ENCODE peak calls at places on chromosomes 1 and 21, in five cellular contexts. K, R, C, G and M are unnamed samples.

GRCh38 chr1:166730299-166730888 is 108.9 kb upstream of the POGK start:
- DNase-seq in R (no peak), K (peak; percentile 7), C (no peak), G (no peak), M (no peak)

GRCh38 chr1:14340244-14340800 is 258.2 kb upstream of the KAZN start:
- DNase-seq in R (no peak), K (peak; percentile 85), C (peak; percentile 79), G (no peak), M (no peak)

GRCh38 chr1:72371259-72372035 is 89.1 kb upstream of the NEGR1 start:
- DNase-seq in R (no peak), C (peak; percentile 5), G (no peak), K (no peak), M (no peak)

GRCh38 chr1:247419326-247419725 is 3.4 kb downstream of the NLRP3 start:
- DNase-seq in C (no peak), K (no peak), R (no peak), G (no peak), M (no peak)

GRCh38 chr1:49995734-49996133 is 28.0 kb downstream of the AGBL4 start:
- DNase-seq in C (no peak), G (no peak), R (no peak), K (no peak), M (no peak)

GRCh38 chr21:40143822-40144525 is 276.7 kb downstream of the PCP4 start:
- DNase-seq in R (peak; percentile 52), G (peak; percentile 2), K (peak; percentile 61), C (peak; percentile 35), M (no peak)

GRCh38 chr1:44947774-44948311 is 38.6 kb downstream of the EIF2B3 start:
- DNase-seq in G (no peak), R (no peak), K (no peak), C (no peak), M (no peak)

GRCh38 chr1:233844697-233845096 is 59.8 kb upstream of the SLC35F3 start:
- DNase-seq in K (no peak), C (no peak), R (no peak), G (no peak), M (no peak)

GRCh38 chr1:62834400-62834987 is 50.6 kb downstream of the ATG4C start:
- DNase-seq in R (no peak), G (no peak), K (no peak), C (no peak), M (no peak)

GRCh38 chr1:27045973-27046558 is 33.4 kb upstream of the TENT5B start:
- DNase-seq in K (peak; percentile 80), R (peak; percentile 69), C (peak; percentile 84), G (no peak), M (peak; percentile 46)

GRCh38 chr1:204350857-204351573 is 8.7 kb downstream of the PLEKHA6 start:
- DNase-seq in R (no peak), G (peak; percentile 36), C (peak; percentile 66), K (peak; percentile 83), M (no peak)

GRCh38 chr1:223153177-223154119 is 10.4 kb upstream of the TLR5 start:
- DNase-seq in R (no peak), G (no peak), K (peak; percentile 40), C (peak; percentile 38), M (no peak)

GRCh38 chr1:46549697-46550681 is 1.5 kb downstream of the KNCN start:
- DNase-seq in C (peak; percentile 31), K (peak; percentile 82), G (peak; percentile 36), R (peak; percentile 67), M (peak; percentile 55)

GRCh38 chr1:225908013-225908640 is 15.9 kb downstream of the PYCR2 start:
- DNase-seq in K (no peak), G (no peak), C (no peak), R (no peak), M (no peak)

GRCh38 chr1:52920791-52921291 is 699 bp downstream of the ECHDC2 start:
- DNase-seq in G (no peak), C (no peak), R (no peak), K (peak; percentile 60), M (no peak)

GRCh38 chr1:244161111-244161510 is 110.0 kb downstream of the ZBTB18 start:
- DNase-seq in C (no peak), K (no peak), R (no peak), G (no peak), M (no peak)

GRCh38 chr1:84919461-84919970 is 26.5 kb upstream of the LPAR3 start:
- DNase-seq in R (no peak), C (no peak), G (no peak), K (no peak), M (no peak)

GRCh38 chr1:25973610-25974355 is 24.1 kb downstream of the PAFAH2 start:
- DNase-seq in R (no peak), G (no peak), C (no peak), K (no peak), M (no peak)

GRCh38 chr1:116682641-116683221 is 15.2 kb upstream of the IGSF3 start:
- DNase-seq in K (no peak), R (no peak), G (no peak), C (no peak), M (no peak)

GRCh38 chr21:37208056-37208705 is 59.0 kb downstream of the VPS26C start:
- DNase-seq in K (peak; percentile 63), C (no peak), R (peak; percentile 35), G (no peak), M (no peak)

GRCh38 chr1:116712510-116712909 is 41.7 kb upstream of the CD2 start:
- DNase-seq in R (no peak), K (no peak), G (no peak), C (no peak), M (no peak)

GRCh38 chr1:1063945-1064831 is 9.9 kb downstream of the RNF223 start:
- DNase-seq in K (peak; percentile 75), R (peak; percentile 71), G (no peak), C (peak; percentile 84), M (peak; percentile 95)

GRCh38 chr1:27368872-27369703 is 2.3 kb upstream of the MAP3K6 start:
- DNase-seq in R (no peak), C (peak; percentile 44), K (peak; percentile 53), G (no peak), M (no peak)

GRCh38 chr1:26367441-26367840 is 5.1 kb downstream of the ZNF683 start:
- DNase-seq in C (no peak), G (no peak), K (no peak), R (no peak), M (no peak)

GRCh38 chr1:10827377-10828333 is 31.2 kb upstream of the CASZ1 start:
- DNase-seq in K (no peak), C (no peak), G (no peak), R (no peak), M (no peak)